ENCODE peak calls at places on chromosomes 5 and 9, in eight cellular contexts. One of them, this sample, is unnamed.

GRCh38 chr9:22160235-22160634 is 151.1 kb upstream of the CDKN2B start:
- DNase-seq in type B pancreatic cell: no peak
- DNase-seq in tibial artery: no peak
- DNase-seq in Ammon's horn: no peak
- DNase-seq in NCI-H1436: no peak
- DNase-seq in posterior vena cava: no peak
- DNase-seq in retina: no peak
- DNase-seq in hypothalamus: no peak
- DNase-seq in this sample: no peak

GRCh38 chr9:135098400-135099105 is 11.1 kb downstream of the OLFM1 start:
- DNase-seq in type B pancreatic cell: no peak
- DNase-seq in tibial artery: no peak
- DNase-seq in Ammon's horn: no peak
- DNase-seq in NCI-H1436: no peak
- DNase-seq in posterior vena cava: no peak
- DNase-seq in retina: no peak
- DNase-seq in hypothalamus: no peak
- DNase-seq in this sample: no peak

GRCh38 chr5:107551088-107551487 is 119.6 kb downstream of the EFNA5 start:
- DNase-seq in type B pancreatic cell: no peak
- DNase-seq in tibial artery: no peak
- DNase-seq in Ammon's horn: no peak
- DNase-seq in NCI-H1436: no peak
- DNase-seq in posterior vena cava: no peak
- DNase-seq in retina: no peak
- DNase-seq in hypothalamus: no peak
- DNase-seq in this sample: no peak

GRCh38 chr5:39187873-39188731 is 31.3 kb downstream of the FYB1 start:
- DNase-seq in type B pancreatic cell: no peak
- DNase-seq in tibial artery: no peak
- DNase-seq in Ammon's horn: no peak
- DNase-seq in NCI-H1436: no peak
- DNase-seq in posterior vena cava: no peak
- DNase-seq in retina: no peak
- DNase-seq in hypothalamus: no peak
- DNase-seq in this sample: no peak

GRCh38 chr9:112249277-112249676 is 74.2 kb upstream of the SUSD1 start:
- DNase-seq in type B pancreatic cell: no peak
- DNase-seq in tibial artery: no peak
- DNase-seq in Ammon's horn: no peak
- DNase-seq in NCI-H1436: no peak
- DNase-seq in posterior vena cava: no peak
- DNase-seq in retina: no peak
- DNase-seq in hypothalamus: no peak
- DNase-seq in this sample: no peak

GRCh38 chr5:92567831-92568450 is 1013.1 kb downstream of the NR2F1-AS1 start:
- DNase-seq in type B pancreatic cell: no peak
- DNase-seq in tibial artery: no peak
- DNase-seq in Ammon's horn: no peak
- DNase-seq in NCI-H1436: no peak
- DNase-seq in posterior vena cava: no peak
- DNase-seq in retina: no peak
- DNase-seq in hypothalamus: no peak
- DNase-seq in this sample: no peak

GRCh38 chr9:137813167-137813566 is 64.4 kb upstream of the CACNA1B start:
- DNase-seq in type B pancreatic cell: no peak
- DNase-seq in tibial artery: no peak
- DNase-seq in Ammon's horn: no peak
- DNase-seq in NCI-H1436: no peak
- DNase-seq in posterior vena cava: peak
- DNase-seq in retina: no peak
- DNase-seq in hypothalamus: no peak
- DNase-seq in this sample: no peak

GRCh38 chr9:112620998-112621694 is 96.8 kb downstream of the INIP start:
- DNase-seq in type B pancreatic cell: no peak
- DNase-seq in tibial artery: no peak
- DNase-seq in Ammon's horn: no peak
- DNase-seq in NCI-H1436: no peak
- DNase-seq in posterior vena cava: no peak
- DNase-seq in retina: no peak
- DNase-seq in hypothalamus: no peak
- DNase-seq in this sample: no peak

GRCh38 chr5:5199460-5199859 is 59.3 kb downstream of the ADAMTS16 start:
- DNase-seq in type B pancreatic cell: no peak
- DNase-seq in tibial artery: no peak
- DNase-seq in Ammon's horn: no peak
- DNase-seq in NCI-H1436: no peak
- DNase-seq in posterior vena cava: no peak
- DNase-seq in retina: no peak
- DNase-seq in hypothalamus: no peak
- DNase-seq in this sample: no peak

GRCh38 chr9:8374471-8374870 is 574.9 kb upstream of the DMAC1 start:
- DNase-seq in type B pancreatic cell: no peak
- DNase-seq in tibial artery: no peak
- DNase-seq in Ammon's horn: no peak
- DNase-seq in NCI-H1436: no peak
- DNase-seq in posterior vena cava: no peak
- DNase-seq in retina: no peak
- DNase-seq in hypothalamus: no peak
- DNase-seq in this sample: no peak

GRCh38 chr5:19987594-19988345 is at the start of gene CDH18:
- DNase-seq in type B pancreatic cell: peak
- DNase-seq in tibial artery: peak
- DNase-seq in Ammon's horn: peak
- DNase-seq in NCI-H1436: no peak
- DNase-seq in posterior vena cava: peak
- DNase-seq in retina: peak
- DNase-seq in hypothalamus: peak
- DNase-seq in this sample: peak

GRCh38 chr5:133664422-133664821 is 52.1 kb upstream of the FSTL4 start:
- DNase-seq in type B pancreatic cell: no peak
- DNase-seq in tibial artery: no peak
- DNase-seq in Ammon's horn: no peak
- DNase-seq in NCI-H1436: no peak
- DNase-seq in posterior vena cava: no peak
- DNase-seq in retina: no peak
- DNase-seq in hypothalamus: no peak
- DNase-seq in this sample: no peak

GRCh38 chr5:150311015-150311692 is 8.4 kb upstream of the ARSI start:
- DNase-seq in type B pancreatic cell: no peak
- DNase-seq in tibial artery: no peak
- DNase-seq in Ammon's horn: no peak
- DNase-seq in NCI-H1436: no peak
- DNase-seq in posterior vena cava: no peak
- DNase-seq in retina: no peak
- DNase-seq in hypothalamus: no peak
- DNase-seq in this sample: no peak

This sample was measured in NCI-H1105 treated with DMSO at 0.1 percent for 48 hours.